ENCODE peak calls at places on chromosomes 6 and 20, in five cellular contexts. X, Y, L, Q and F are unnamed samples. For H3K27me3, the result is how much of the 10 kb centered on the place peaks cover.

GRCh38 chr6:83613378-83613777 is 95.5 kb downstream of the SNAP91 start:
- DNase-seq in X (no peak), Y (no peak), L (no peak), Q (no peak), F (no peak)

GRCh38 chr20:40678286-40678835 is 10.7 kb downstream of the MAFB start:
- DNase-seq in X (no peak), Y (no peak), L (no peak), Q (no peak), F (no peak)

GRCh38 chr6:40966860-40967259 is 72.2 kb downstream of the UNC5CL start:
- DNase-seq in X (no peak), Y (no peak), L (no peak), Q (no peak), F (no peak)

GRCh38 chr6:43254138-43254817 is 11.0 kb downstream of the TTBK1 start:
- DNase-seq in X (no peak), Y (no peak), L (no peak), Q (no peak), F (no peak)

GRCh38 chr6:107763959-107764358 is 60.2 kb downstream of the SCML4 start:
- DNase-seq in X (no peak), Y (no peak), L (no peak), Q (no peak), F (no peak)

GRCh38 chr6:168248148-168248620 is 71.4 kb downstream of the DACT2 start:
- DNase-seq in X (no peak), Y (peak), L (no peak), Q (no peak), F (no peak)

GRCh38 chr20:63096681-63097335 is 90.0 kb upstream of the BHLHE23 start:
- DNase-seq in X (peak), Y (no peak), L (no peak), Q (no peak), F (peak)

GRCh38 chr20:17992224-17992637 is 23.4 kb downstream of the MGME1 start:
- DNase-seq in X (no peak), Y (no peak), L (no peak), Q (no peak), F (no peak)

GRCh38 chr6:131660195-131660594 is 23.1 kb downstream of the ENPP3 start:
- DNase-seq in X (no peak), Y (no peak), L (no peak), Q (no peak), F (no peak)

GRCh38 chr6:20340459-20340858 is 61.2 kb upstream of the E2F3 start:
- DNase-seq in X (no peak), Y (no peak), L (no peak), Q (no peak), F (no peak)

GRCh38 chr20:40650707-40651106 is 38.3 kb downstream of the MAFB start:
- DNase-seq in X (no peak), Y (no peak), L (no peak), Q (no peak), F (no peak)

GRCh38 chr6:160121981-160122380 is 366 bp downstream of the SLC22A1 start:
- DNase-seq in X (no peak), Y (no peak), L (no peak), Q (no peak), F (no peak)

GRCh38 chr20:16709017-16709416 is 20.8 kb upstream of the SNRPB2 start:
- DNase-seq in X (no peak), Y (no peak), L (no peak), Q (no peak), F (no peak)

GRCh38 chr6:121482004-121482693 is 46.7 kb downstream of the GJA1 start:
- DNase-seq in X (no peak), Y (no peak), L (no peak), Q (no peak), F (no peak)

GRCh38 chr20:38196592-38196991 is 31.5 kb upstream of the TGM2 start:
- DNase-seq in X (peak), Y (no peak), L (no peak), Q (no peak), F (peak)

DNA sequence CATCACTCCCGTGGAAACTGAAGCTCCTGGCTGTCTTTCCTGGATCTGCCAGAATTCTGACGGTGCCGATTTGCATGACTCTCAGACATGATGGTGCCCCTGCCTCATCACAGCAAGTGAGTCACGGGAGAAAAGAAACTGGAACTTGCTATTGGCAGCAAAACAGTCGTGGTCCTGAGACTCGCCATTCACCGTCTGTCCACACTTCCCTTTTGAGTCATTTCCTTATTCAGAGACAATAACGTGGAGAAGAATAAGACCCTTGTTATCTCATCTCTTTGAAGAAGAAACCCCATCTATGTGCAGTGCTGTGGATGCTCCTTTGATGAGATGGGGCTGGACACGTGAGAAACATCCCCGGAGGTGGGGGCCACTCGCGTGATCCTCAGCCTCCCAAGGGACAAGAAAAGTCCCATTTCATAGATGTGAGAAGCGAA is 4.2 kb downstream of the GPR31 start:
- DNase-seq in X (peak), Y (peak), L (no peak), Q (no peak), F (peak)
- H3K27me3 ChIP-seq in X (under half), Y (half or more), L (under half), Q (under half), F (under half)

GRCh38 chr6:18335948-18336347 is 51.2 kb upstream of the RNF144B start:
- DNase-seq in X (no peak), Y (no peak), L (no peak), Q (no peak), F (no peak)
- TF ChIP-seq POLR2A in X (no peak), Y (no peak), L (no peak), Q (no peak), F (no peak)

GRCh38 chr6:13261464-13261994 is 66.8 kb downstream of the TBC1D7 start:
- DNase-seq in X (peak), Y (no peak), L (no peak), Q (no peak), F (no peak)
- H3K27ac ChIP-seq in X (no peak), Y (no peak), L (no peak), Q (no peak), F (no peak)

DNA sequence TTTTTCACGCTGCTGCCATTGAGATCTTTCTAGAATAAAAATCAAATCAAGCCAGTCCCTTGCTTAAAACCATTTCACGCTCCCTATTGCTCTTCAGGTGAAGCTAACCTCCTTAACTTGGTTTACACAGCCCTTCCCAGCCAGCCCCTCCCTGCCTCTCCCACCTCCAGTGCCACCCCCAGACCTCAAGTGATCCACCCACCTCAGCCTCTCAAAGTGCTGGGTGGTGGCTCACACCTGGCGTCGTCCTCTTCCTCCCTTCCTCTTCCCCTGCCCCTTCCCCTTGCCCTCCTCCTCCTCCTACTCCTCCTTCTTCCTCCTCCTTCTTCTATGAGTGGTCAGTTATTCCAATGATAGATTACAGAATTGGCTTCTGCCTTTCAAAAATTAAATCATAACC is 42.9 kb downstream of the FAM209B start:
- DNase-seq in X (no peak), Y (no peak), L (no peak), Q (no peak), F (no peak)
- H3K27me3 ChIP-seq in X (under half), Y (under half), L (under half), Q (under half), F (under half)

GRCh38 chr6:30612687-30613248 is 4.3 kb downstream of the PPP1R10 start:
- DNase-seq in X (no peak), Y (no peak), L (no peak), Q (no peak), F (no peak)
- TF ChIP-seq POLR2A in X (no peak), Y (no peak), L (no peak), Q (no peak), F (peak)

GRCh38 chr6:44258325-44258863 is 1.1 kb upstream of the SLC35B2 start:
- DNase-seq in X (no peak), Y (no peak), L (no peak), Q (no peak), F (no peak)
- H3K27ac ChIP-seq in X (peak), Y (peak), L (peak), Q (peak), F (no peak)

GRCh38 chr20:19370076-19371075 is 157.9 kb downstream of the SLC24A3 start:
- DNase-seq in X (no peak), Y (no peak), L (no peak), Q (no peak), F (no peak)

GRCh38 chr20:19368351-19368750 is 155.9 kb downstream of the SLC24A3 start:
- DNase-seq in X (no peak), Y (no peak), L (no peak), Q (no peak), F (no peak)

GRCh38 chr20:19367591-19367990 is 155.1 kb downstream of the SLC24A3 start:
- DNase-seq in X (no peak), Y (no peak), L (no peak), Q (no peak), F (no peak)

GRCh38 chr20:19374066-19374615 is 161.7 kb downstream of the SLC24A3 start:
- DNase-seq in X (no peak), Y (no peak), L (no peak), Q (no peak), F (no peak)

GRCh38 chr20:19371112-19371511 is 158.7 kb downstream of the SLC24A3 start:
- DNase-seq in X (no peak), Y (no peak), L (no peak), Q (no peak), F (no peak)
- H3K27me3 ChIP-seq in X (under half), Y (under half), L (under half), Q (under half), F (under half)

DNA sequence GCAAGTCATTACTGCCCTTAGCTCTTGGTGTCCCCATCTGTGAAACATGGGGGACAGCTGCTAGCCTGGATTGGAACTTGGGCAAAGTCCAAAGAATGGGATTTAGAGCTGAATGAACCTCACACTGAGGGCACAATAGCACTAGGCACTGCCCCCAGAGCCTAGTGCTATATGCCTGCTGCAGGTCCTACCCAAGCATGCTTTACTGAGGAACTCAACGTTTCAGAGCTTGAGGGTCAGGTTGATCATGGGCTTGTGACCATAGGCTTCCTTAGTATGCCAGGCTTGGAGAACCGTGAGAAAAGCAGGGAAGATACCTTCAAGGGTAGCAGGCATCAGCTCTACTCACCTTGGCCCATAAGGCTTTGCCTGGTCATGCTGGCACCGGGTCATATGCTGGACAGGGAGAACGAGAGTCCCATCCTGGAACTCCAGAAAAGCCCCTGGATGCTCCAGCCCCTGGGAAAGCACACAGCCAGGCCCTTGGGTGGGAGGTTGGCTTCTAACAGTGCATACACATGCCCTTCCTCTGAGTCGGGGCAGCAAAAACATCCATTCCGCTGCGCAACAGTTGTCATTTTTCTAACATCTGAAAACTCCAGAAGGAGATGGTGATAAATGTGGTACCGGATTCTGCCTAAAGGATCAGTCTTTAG is 29.7 kb downstream of the EIF2S2 start:
- DNase-seq in X (no peak), Y (no peak), L (no peak), Q (no peak), F (no peak)
- TF ChIP-seq POLR2A in X (no peak), Y (peak), L (no peak), Q (no peak), F (no peak)

GRCh38 chr6:74574794-74575193 is 631.1 kb downstream of the COL12A1 start:
- DNase-seq in X (no peak), Y (peak), L (no peak), Q (no peak), F (no peak)
- H3K27ac ChIP-seq in X (no peak), Y (no peak), L (no peak), Q (no peak), F (no peak)